ENCODE peak calls at places on chromosomes 4 and X, in five cellular contexts. One of them, this sample, is unnamed.

GRCh38 chr4:76974150-76974549 is 24.6 kb downstream of the SEPTIN11 start:
- DNase-seq in lower lobe of right lung: no peak
- DNase-seq in tibial artery: no peak
- DNase-seq in GM23338: no peak
- DNase-seq in AG10803: no peak
- DNase-seq in this sample: no peak

GRCh38 chrX:479273-479981 is 92.7 kb upstream of the PPP2R3B start:
- DNase-seq in lower lobe of right lung: no peak
- DNase-seq in tibial artery: no peak
- DNase-seq in GM23338: no peak
- DNase-seq in AG10803: no peak
- DNase-seq in this sample: no peak

GRCh38 chrX:72609313-72609712 is 36.7 kb upstream of the HDAC8 start:
- DNase-seq in lower lobe of right lung: no peak
- DNase-seq in tibial artery: no peak
- DNase-seq in GM23338: peak; percentile 3
- DNase-seq in AG10803: no peak
- DNase-seq in this sample: no peak

GRCh38 chrX:125757794-125758564 is 408.1 kb downstream of the DCAF12L2 start:
- DNase-seq in lower lobe of right lung: no peak
- DNase-seq in tibial artery: peak; percentile 81
- DNase-seq in GM23338: no peak
- DNase-seq in AG10803: no peak
- DNase-seq in this sample: no peak

GRCh38 chr4:151197258-151197657 is 79.7 kb upstream of the PRSS48 start:
- DNase-seq in lower lobe of right lung: no peak
- DNase-seq in tibial artery: no peak
- DNase-seq in GM23338: no peak
- DNase-seq in AG10803: peak; percentile 86
- DNase-seq in this sample: no peak

GRCh38 chr4:1206299-1207156 is 34.1 kb upstream of the SPON2 start:
- DNase-seq in lower lobe of right lung: peak; percentile 35
- DNase-seq in tibial artery: peak; percentile 63
- DNase-seq in GM23338: no peak
- DNase-seq in AG10803: no peak
- DNase-seq in this sample: peak; percentile 0

GRCh38 chr4:129926936-129927335 is 831.0 kb downstream of the C4orf33 start:
- DNase-seq in lower lobe of right lung: no peak
- DNase-seq in tibial artery: no peak
- DNase-seq in GM23338: peak; percentile 21
- DNase-seq in AG10803: no peak
- DNase-seq in this sample: no peak

GRCh38 chr4:159227378-159227777 is 124.5 kb downstream of the RAPGEF2 start:
- DNase-seq in lower lobe of right lung: no peak
- DNase-seq in tibial artery: no peak
- DNase-seq in GM23338: no peak
- DNase-seq in AG10803: no peak
- DNase-seq in this sample: no peak

GRCh38 chrX:104502460-104502859 is 63.5 kb upstream of the IL1RAPL2 start:
- DNase-seq in lower lobe of right lung: no peak
- DNase-seq in tibial artery: no peak
- DNase-seq in GM23338: no peak
- DNase-seq in AG10803: no peak
- DNase-seq in this sample: no peak

GRCh38 chrX:38754102-38754790 is 47.0 kb upstream of the MID1IP1 start:
- DNase-seq in lower lobe of right lung: no peak
- DNase-seq in tibial artery: no peak
- DNase-seq in GM23338: peak; percentile 53
- DNase-seq in AG10803: peak; percentile 51
- DNase-seq in this sample: peak; percentile 17

GRCh38 chrX:38898261-38898660 is 97.0 kb downstream of the MID1IP1 start:
- DNase-seq in lower lobe of right lung: no peak
- DNase-seq in tibial artery: no peak
- DNase-seq in GM23338: peak; percentile 13
- DNase-seq in AG10803: no peak
- DNase-seq in this sample: no peak

GRCh38 chrX:67544281-67544680 is 460 bp downstream of the AR start:
- DNase-seq in lower lobe of right lung: peak; percentile 34
- DNase-seq in tibial artery: peak; percentile 63
- DNase-seq in GM23338: peak; percentile 31
- DNase-seq in AG10803: no peak
- DNase-seq in this sample: peak; percentile 42

GRCh38 chr4:53694666-53695065 is 103.4 kb upstream of the LNX1 start:
- DNase-seq in lower lobe of right lung: no peak
- DNase-seq in tibial artery: no peak
- DNase-seq in GM23338: no peak
- DNase-seq in AG10803: no peak
- DNase-seq in this sample: no peak

GRCh38 chr4:164937576-164938270 is 39.7 kb downstream of the TRIM61 start:
- DNase-seq in lower lobe of right lung: no peak
- DNase-seq in tibial artery: no peak
- DNase-seq in GM23338: peak; percentile 60
- DNase-seq in AG10803: peak; percentile 48
- DNase-seq in this sample: no peak

GRCh38 chr4:8664976-8665375 is 72.4 kb downstream of the CPZ start:
- DNase-seq in lower lobe of right lung: peak; percentile 15
- DNase-seq in tibial artery: no peak
- DNase-seq in GM23338: no peak
- DNase-seq in AG10803: no peak
- DNase-seq in this sample: no peak

GRCh38 chrX:69546417-69546816 is 42.3 kb downstream of the NALF2 start:
- DNase-seq in lower lobe of right lung: no peak
- DNase-seq in tibial artery: no peak
- DNase-seq in GM23338: no peak
- DNase-seq in AG10803: no peak
- DNase-seq in this sample: no peak

GRCh38 chr4:7466215-7466614 is 31.5 kb upstream of the PSAPL1 start:
- DNase-seq in lower lobe of right lung: no peak
- DNase-seq in tibial artery: no peak
- DNase-seq in GM23338: no peak
- DNase-seq in AG10803: no peak
- DNase-seq in this sample: peak; percentile 24

GRCh38 chrX:52574416-52575275 is 57.8 kb upstream of the XAGE1B start:
- DNase-seq in lower lobe of right lung: no peak
- DNase-seq in tibial artery: no peak
- DNase-seq in GM23338: peak; percentile 80
- DNase-seq in AG10803: peak; percentile 67
- DNase-seq in this sample: peak; percentile 32

GRCh38 chr4:186201535-186202230 is 10.3 kb downstream of the CYP4V2 start:
- DNase-seq in lower lobe of right lung: no peak
- DNase-seq in tibial artery: no peak
- DNase-seq in GM23338: peak; percentile 76
- DNase-seq in AG10803: peak; percentile 25
- DNase-seq in this sample: peak; percentile 31

GRCh38 chrX:118780915-118781314 is 42.7 kb upstream of the ZCCHC12 start:
- DNase-seq in lower lobe of right lung: no peak
- DNase-seq in tibial artery: no peak
- DNase-seq in GM23338: no peak
- DNase-seq in AG10803: peak; percentile 29
- DNase-seq in this sample: no peak

GRCh38 chr4:91427171-91427570 is 876.6 kb upstream of the GRID2 start:
- DNase-seq in lower lobe of right lung: no peak
- DNase-seq in tibial artery: no peak
- DNase-seq in GM23338: no peak
- DNase-seq in AG10803: no peak
- DNase-seq in this sample: no peak

GRCh38 chrX:119419898-119420297 is 20.8 kb downstream of the SLC25A43 start:
- DNase-seq in lower lobe of right lung: no peak
- DNase-seq in tibial artery: no peak
- DNase-seq in GM23338: no peak
- DNase-seq in AG10803: no peak
- DNase-seq in this sample: no peak

GRCh38 chr4:42672359-42673083 is 15.6 kb upstream of the ATP8A1 start:
- DNase-seq in lower lobe of right lung: no peak
- DNase-seq in tibial artery: no peak
- DNase-seq in GM23338: no peak
- DNase-seq in AG10803: no peak
- DNase-seq in this sample: no peak

GRCh38 chrX:9379697-9380551 is 84.9 kb upstream of the TBL1X start:
- DNase-seq in lower lobe of right lung: no peak
- DNase-seq in tibial artery: no peak
- DNase-seq in GM23338: no peak
- DNase-seq in AG10803: no peak
- DNase-seq in this sample: no peak

GRCh38 chr4:162475221-162475620 is 311.4 kb upstream of the FSTL5 start:
- DNase-seq in lower lobe of right lung: no peak
- DNase-seq in tibial artery: no peak
- DNase-seq in GM23338: no peak
- DNase-seq in AG10803: no peak
- DNase-seq in this sample: no peak

GRCh38 chr4:108783666-108784463 is 21.0 kb upstream of the ETNPPL start:
- DNase-seq in lower lobe of right lung: no peak
- DNase-seq in tibial artery: no peak
- DNase-seq in GM23338: no peak
- DNase-seq in AG10803: peak; percentile 25
- DNase-seq in this sample: no peak

GRCh38 chrX:78746496-78746895 is 1.0 kb upstream of the LPAR4 start:
- DNase-seq in lower lobe of right lung: no peak
- DNase-seq in tibial artery: no peak
- DNase-seq in GM23338: peak; percentile 49
- DNase-seq in AG10803: no peak
- DNase-seq in this sample: no peak
- H3K4me3 ChIP-seq in lower lobe of right lung: no peak overlapping the region
- H3K4me3 ChIP-seq in tibial artery: no peak overlapping the region
- H3K4me3 ChIP-seq in GM23338: peak overlapping the region; percentile 53
- H3K4me3 ChIP-seq in AG10803: no peak overlapping the region
- H3K4me3 ChIP-seq in this sample: no peak overlapping the region

GRCh38 chr4:127618427-127618826 is 14.3 kb upstream of the INTU start:
- DNase-seq in lower lobe of right lung: no peak
- DNase-seq in tibial artery: no peak
- DNase-seq in GM23338: no peak
- DNase-seq in AG10803: no peak
- DNase-seq in this sample: no peak

GRCh38 chr4:127622923-127623754 is 9.6 kb upstream of the INTU start:
- DNase-seq in lower lobe of right lung: peak; percentile 56
- DNase-seq in tibial artery: no peak
- DNase-seq in GM23338: peak; percentile 92
- DNase-seq in AG10803: peak; percentile 6
- DNase-seq in this sample: peak; percentile 30

GRCh38 chr4:127624176-127624575 is 8.6 kb upstream of the INTU start:
- DNase-seq in lower lobe of right lung: no peak
- DNase-seq in tibial artery: no peak
- DNase-seq in GM23338: no peak
- DNase-seq in AG10803: no peak
- DNase-seq in this sample: no peak

GRCh38 chr4:127623755-127624087 is 9.0 kb upstream of the INTU start:
- DNase-seq in lower lobe of right lung: no peak
- DNase-seq in tibial artery: no peak
- DNase-seq in GM23338: peak; percentile 20
- DNase-seq in AG10803: peak; percentile 11
- DNase-seq in this sample: peak; percentile 60

DNA sequence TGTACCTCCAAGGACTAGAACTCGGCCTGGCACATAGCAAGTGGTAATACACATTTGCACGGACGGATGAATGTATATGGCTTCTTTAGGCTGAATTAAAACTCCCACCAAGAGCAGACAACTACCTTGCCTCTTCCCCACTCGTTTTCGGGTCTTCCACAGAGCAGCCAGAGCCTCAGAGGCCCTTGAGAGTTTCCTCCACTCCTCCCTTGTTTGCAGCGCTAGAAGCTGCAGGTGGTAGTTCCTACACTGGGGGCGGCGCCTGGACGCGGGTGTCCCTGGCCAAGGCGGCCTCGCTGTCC is 10.2 kb upstream of the INTU start:
- DNase-seq in lower lobe of right lung: no peak
- DNase-seq in tibial artery: no peak
- DNase-seq in GM23338: no peak
- DNase-seq in AG10803: no peak
- DNase-seq in this sample: peak; percentile 61
- H3K4me3 ChIP-seq in lower lobe of right lung: peak overlapping the region; percentile 66
- H3K4me3 ChIP-seq in tibial artery: peak overlapping the region; percentile 60
- H3K4me3 ChIP-seq in GM23338: peak overlapping the region; percentile 82
- H3K4me3 ChIP-seq in AG10803: peak overlapping the region; percentile 64
- H3K4me3 ChIP-seq in this sample: peak overlapping the region; percentile 41

GRCh38 chr4:82380344-82380743 is 6.6 kb upstream of the HNRNPD start:
- DNase-seq in lower lobe of right lung: no peak
- DNase-seq in tibial artery: no peak
- DNase-seq in GM23338: no peak
- DNase-seq in AG10803: no peak
- DNase-seq in this sample: no peak
- H3K4me3 ChIP-seq in lower lobe of right lung: no peak overlapping the region
- H3K4me3 ChIP-seq in tibial artery: no peak overlapping the region
- H3K4me3 ChIP-seq in GM23338: no peak overlapping the region
- H3K4me3 ChIP-seq in AG10803: no peak overlapping the region
- H3K4me3 ChIP-seq in this sample: no peak overlapping the region

DNA sequence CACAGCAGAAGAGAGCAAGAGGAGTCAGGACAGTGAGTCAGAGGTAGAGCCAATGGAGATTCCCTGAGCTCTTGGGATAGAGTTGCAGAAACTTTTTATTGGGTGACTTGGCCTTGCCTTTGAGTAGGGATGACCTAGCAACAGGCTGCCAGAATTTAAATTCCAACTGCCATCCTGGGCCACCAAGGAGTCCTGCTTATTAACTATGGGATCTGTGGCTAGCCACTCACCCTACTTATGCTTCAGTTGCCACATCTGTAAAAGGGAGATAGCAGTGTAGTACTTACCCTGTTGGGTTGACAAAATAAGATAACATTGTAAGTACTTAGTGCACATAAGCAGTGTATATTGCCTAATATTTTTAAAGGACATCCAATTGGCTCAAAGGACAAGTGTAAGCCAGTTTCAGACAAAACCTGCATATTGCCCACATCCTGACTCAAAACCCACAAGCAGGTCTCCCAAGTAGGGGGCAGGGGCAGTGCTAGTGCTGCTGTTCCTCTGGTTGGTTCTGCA is 43.5 kb upstream of the TMEM164 start:
- DNase-seq in lower lobe of right lung: no peak
- DNase-seq in tibial artery: no peak
- DNase-seq in GM23338: no peak
- DNase-seq in AG10803: no peak
- DNase-seq in this sample: no peak
- H3K4me3 ChIP-seq in lower lobe of right lung: no peak overlapping the region
- H3K4me3 ChIP-seq in tibial artery: no peak overlapping the region
- H3K4me3 ChIP-seq in GM23338: no peak overlapping the region
- H3K4me3 ChIP-seq in AG10803: no peak overlapping the region
- H3K4me3 ChIP-seq in this sample: no peak overlapping the region

GRCh38 chr4:153221783-153222161 is 17.5 kb downstream of the TRIM2 start:
- DNase-seq in lower lobe of right lung: no peak
- DNase-seq in tibial artery: no peak
- DNase-seq in GM23338: no peak
- DNase-seq in AG10803: no peak
- DNase-seq in this sample: no peak
- H3K4me3 ChIP-seq in lower lobe of right lung: peak overlapping the region; percentile 71
- H3K4me3 ChIP-seq in tibial artery: peak overlapping the region; percentile 75
- H3K4me3 ChIP-seq in GM23338: peak overlapping the region; percentile 62
- H3K4me3 ChIP-seq in AG10803: peak overlapping the region; percentile 75
- H3K4me3 ChIP-seq in this sample: no peak overlapping the region

This sample was measured in thyroid gland.